ENCODE peak calls at places on chromosomes 3 and 15, in seven cellular contexts. One of them, this sample, is unnamed.

GRCh38 chr15:78681306-78682012 is 40.4 kb upstream of the CHRNB4 start:
- DNase-seq in NAMALWA: no peak
- DNase-seq in skeletal muscle cell: no peak
- DNase-seq in KG1: no peak
- DNase-seq in SK-MEL-5: no peak
- DNase-seq in iris pigment epithelial cell: no peak
- DNase-seq in mucosa of descending colon: no peak
- DNase-seq in this sample: no peak

GRCh38 chr15:83850846-83851245 is 196.9 kb downstream of the ADAMTSL3 start:
- DNase-seq in NAMALWA: no peak
- DNase-seq in skeletal muscle cell: no peak
- DNase-seq in KG1: no peak
- DNase-seq in SK-MEL-5: no peak
- DNase-seq in iris pigment epithelial cell: no peak
- DNase-seq in mucosa of descending colon: no peak
- DNase-seq in this sample: no peak

GRCh38 chr3:165729756-165730155 is 107.5 kb downstream of the BCHE start:
- DNase-seq in NAMALWA: no peak
- DNase-seq in skeletal muscle cell: no peak
- DNase-seq in KG1: no peak
- DNase-seq in SK-MEL-5: no peak
- DNase-seq in iris pigment epithelial cell: no peak
- DNase-seq in mucosa of descending colon: no peak
- DNase-seq in this sample: no peak

GRCh38 chr3:116302087-116302747 is 143.1 kb downstream of the LSAMP start:
- DNase-seq in NAMALWA: no peak
- DNase-seq in skeletal muscle cell: peak
- DNase-seq in KG1: no peak
- DNase-seq in SK-MEL-5: no peak
- DNase-seq in iris pigment epithelial cell: peak
- DNase-seq in mucosa of descending colon: no peak
- DNase-seq in this sample: peak

GRCh38 chr3:51686512-51687215 is 15.6 kb downstream of the TEX264 start:
- DNase-seq in NAMALWA: no peak
- DNase-seq in skeletal muscle cell: peak
- DNase-seq in KG1: peak
- DNase-seq in SK-MEL-5: peak
- DNase-seq in iris pigment epithelial cell: peak
- DNase-seq in mucosa of descending colon: peak
- DNase-seq in this sample: peak

GRCh38 chr3:65376426-65376825 is 662.3 kb downstream of the MAGI1 start:
- DNase-seq in NAMALWA: no peak
- DNase-seq in skeletal muscle cell: no peak
- DNase-seq in KG1: no peak
- DNase-seq in SK-MEL-5: no peak
- DNase-seq in iris pigment epithelial cell: no peak
- DNase-seq in mucosa of descending colon: no peak
- DNase-seq in this sample: no peak

GRCh38 chr3:155026999-155027591 is 53.0 kb upstream of the MME start:
- DNase-seq in NAMALWA: no peak
- DNase-seq in skeletal muscle cell: peak
- DNase-seq in KG1: no peak
- DNase-seq in SK-MEL-5: no peak
- DNase-seq in iris pigment epithelial cell: peak
- DNase-seq in mucosa of descending colon: no peak
- DNase-seq in this sample: peak

GRCh38 chr3:179037361-179037760 is 34.2 kb downstream of the ZMAT3 start:
- DNase-seq in NAMALWA: no peak
- DNase-seq in skeletal muscle cell: peak
- DNase-seq in KG1: no peak
- DNase-seq in SK-MEL-5: peak
- DNase-seq in iris pigment epithelial cell: peak
- DNase-seq in mucosa of descending colon: peak
- DNase-seq in this sample: peak

GRCh38 chr15:64895285-64896065 is 16.2 kb upstream of the ANKDD1A start:
- DNase-seq in NAMALWA: peak
- DNase-seq in skeletal muscle cell: no peak
- DNase-seq in KG1: peak
- DNase-seq in SK-MEL-5: peak
- DNase-seq in iris pigment epithelial cell: peak
- DNase-seq in mucosa of descending colon: no peak
- DNase-seq in this sample: peak

GRCh38 chr3:127676921-127677351 is 4.2 kb downstream of the ABTB1 start:
- DNase-seq in NAMALWA: no peak
- DNase-seq in skeletal muscle cell: no peak
- DNase-seq in KG1: no peak
- DNase-seq in SK-MEL-5: no peak
- DNase-seq in iris pigment epithelial cell: no peak
- DNase-seq in mucosa of descending colon: peak
- DNase-seq in this sample: no peak

GRCh38 chr15:101600024-101600423 is 52.2 kb downstream of the TM2D3 start:
- DNase-seq in NAMALWA: no peak
- DNase-seq in skeletal muscle cell: no peak
- DNase-seq in KG1: no peak
- DNase-seq in SK-MEL-5: no peak
- DNase-seq in iris pigment epithelial cell: no peak
- DNase-seq in mucosa of descending colon: no peak
- DNase-seq in this sample: no peak

GRCh38 chr3:126900859-126901540 is 81.9 kb upstream of the PLXNA1 start:
- DNase-seq in NAMALWA: no peak
- DNase-seq in skeletal muscle cell: no peak
- DNase-seq in KG1: no peak
- DNase-seq in SK-MEL-5: no peak
- DNase-seq in iris pigment epithelial cell: no peak
- DNase-seq in mucosa of descending colon: no peak
- DNase-seq in this sample: no peak

GRCh38 chr3:16350041-16350952 is 85.3 kb downstream of the OXNAD1 start:
- DNase-seq in NAMALWA: no peak
- DNase-seq in skeletal muscle cell: peak
- DNase-seq in KG1: no peak
- DNase-seq in SK-MEL-5: no peak
- DNase-seq in iris pigment epithelial cell: peak
- DNase-seq in mucosa of descending colon: no peak
- DNase-seq in this sample: peak

GRCh38 chr15:31128477-31128876 is 27.0 kb upstream of the TRPM1 start:
- DNase-seq in NAMALWA: no peak
- DNase-seq in skeletal muscle cell: no peak
- DNase-seq in KG1: no peak
- DNase-seq in SK-MEL-5: no peak
- DNase-seq in iris pigment epithelial cell: no peak
- DNase-seq in mucosa of descending colon: no peak
- DNase-seq in this sample: no peak

GRCh38 chr15:95669146-95669922 is 661.2 kb upstream of the NR2F2 start:
- DNase-seq in NAMALWA: no peak
- DNase-seq in skeletal muscle cell: no peak
- DNase-seq in KG1: no peak
- DNase-seq in SK-MEL-5: no peak
- DNase-seq in iris pigment epithelial cell: peak
- DNase-seq in mucosa of descending colon: no peak
- DNase-seq in this sample: peak

GRCh38 chr15:93271871-93272270 is 182.9 kb upstream of the RGMA start:
- DNase-seq in NAMALWA: no peak
- DNase-seq in skeletal muscle cell: no peak
- DNase-seq in KG1: no peak
- DNase-seq in SK-MEL-5: no peak
- DNase-seq in iris pigment epithelial cell: no peak
- DNase-seq in mucosa of descending colon: no peak
- DNase-seq in this sample: no peak

GRCh38 chr3:58366699-58367098 is 34.0 kb downstream of the PXK start:
- DNase-seq in NAMALWA: no peak
- DNase-seq in skeletal muscle cell: no peak
- DNase-seq in KG1: no peak
- DNase-seq in SK-MEL-5: no peak
- DNase-seq in iris pigment epithelial cell: peak
- DNase-seq in mucosa of descending colon: no peak
- DNase-seq in this sample: peak

GRCh38 chr3:186605561-186606545 is 7.0 kb upstream of the AHSG start:
- DNase-seq in NAMALWA: no peak
- DNase-seq in skeletal muscle cell: no peak
- DNase-seq in KG1: no peak
- DNase-seq in SK-MEL-5: no peak
- DNase-seq in iris pigment epithelial cell: no peak
- DNase-seq in mucosa of descending colon: no peak
- DNase-seq in this sample: no peak

GRCh38 chr3:36677331-36678007 is 86.9 kb downstream of the DCLK3 start:
- DNase-seq in NAMALWA: no peak
- DNase-seq in skeletal muscle cell: peak
- DNase-seq in KG1: no peak
- DNase-seq in SK-MEL-5: peak
- DNase-seq in iris pigment epithelial cell: peak
- DNase-seq in mucosa of descending colon: no peak
- DNase-seq in this sample: peak

GRCh38 chr15:92714071-92714456 is 58.5 kb upstream of the FAM174B start:
- DNase-seq in NAMALWA: no peak
- DNase-seq in skeletal muscle cell: no peak
- DNase-seq in KG1: no peak
- DNase-seq in SK-MEL-5: no peak
- DNase-seq in iris pigment epithelial cell: peak
- DNase-seq in mucosa of descending colon: no peak
- DNase-seq in this sample: peak

GRCh38 chr3:194296832-194297666 is 54.1 kb downstream of the CPN2 start:
- DNase-seq in NAMALWA: no peak
- DNase-seq in skeletal muscle cell: no peak
- DNase-seq in KG1: no peak
- DNase-seq in SK-MEL-5: no peak
- DNase-seq in iris pigment epithelial cell: peak
- DNase-seq in mucosa of descending colon: peak
- DNase-seq in this sample: peak

GRCh38 chr3:110069641-110070538 is 732.5 kb upstream of the DPPA4 start:
- DNase-seq in NAMALWA: no peak
- DNase-seq in skeletal muscle cell: peak
- DNase-seq in KG1: no peak
- DNase-seq in SK-MEL-5: no peak
- DNase-seq in iris pigment epithelial cell: peak
- DNase-seq in mucosa of descending colon: no peak
- DNase-seq in this sample: peak

GRCh38 chr3:197547618-197548017 is 8.2 kb downstream of the BDH1 start:
- DNase-seq in NAMALWA: no peak
- DNase-seq in skeletal muscle cell: no peak
- DNase-seq in KG1: no peak
- DNase-seq in SK-MEL-5: peak
- DNase-seq in iris pigment epithelial cell: no peak
- DNase-seq in mucosa of descending colon: peak
- DNase-seq in this sample: no peak

GRCh38 chr3:156483426-156483825 is 71.5 kb downstream of the SSR3 start:
- DNase-seq in NAMALWA: peak
- DNase-seq in skeletal muscle cell: peak
- DNase-seq in KG1: no peak
- DNase-seq in SK-MEL-5: no peak
- DNase-seq in iris pigment epithelial cell: peak
- DNase-seq in mucosa of descending colon: no peak
- DNase-seq in this sample: peak

GRCh38 chr15:42104095-42104891 is 9.9 kb upstream of the PLA2G4D start:
- DNase-seq in NAMALWA: no peak
- DNase-seq in skeletal muscle cell: peak
- DNase-seq in KG1: no peak
- DNase-seq in SK-MEL-5: no peak
- DNase-seq in iris pigment epithelial cell: no peak
- DNase-seq in mucosa of descending colon: no peak
- DNase-seq in this sample: peak

GRCh38 chr15:77634266-77634962 is 1.7 kb upstream of the LINGO1 start:
- DNase-seq in NAMALWA: peak
- DNase-seq in skeletal muscle cell: no peak
- DNase-seq in KG1: no peak
- DNase-seq in SK-MEL-5: peak
- DNase-seq in iris pigment epithelial cell: peak
- DNase-seq in mucosa of descending colon: peak
- DNase-seq in this sample: peak

GRCh38 chr3:174332413-174332812 is 526.7 kb upstream of the NAALADL2 start:
- DNase-seq in NAMALWA: no peak
- DNase-seq in skeletal muscle cell: no peak
- DNase-seq in KG1: no peak
- DNase-seq in SK-MEL-5: no peak
- DNase-seq in iris pigment epithelial cell: no peak
- DNase-seq in mucosa of descending colon: no peak
- DNase-seq in this sample: no peak

GRCh38 chr3:148372476-148372875 is 325.2 kb upstream of the AGTR1 start:
- DNase-seq in NAMALWA: no peak
- DNase-seq in skeletal muscle cell: no peak
- DNase-seq in KG1: no peak
- DNase-seq in SK-MEL-5: no peak
- DNase-seq in iris pigment epithelial cell: peak
- DNase-seq in mucosa of descending colon: no peak
- DNase-seq in this sample: peak

GRCh38 chr15:100726070-100726420 is 123.7 kb downstream of the ASB7 start:
- DNase-seq in NAMALWA: no peak
- DNase-seq in skeletal muscle cell: no peak
- DNase-seq in KG1: no peak
- DNase-seq in SK-MEL-5: no peak
- DNase-seq in iris pigment epithelial cell: no peak
- DNase-seq in mucosa of descending colon: no peak
- DNase-seq in this sample: no peak

GRCh38 chr3:126352476-126353454 is 4.4 kb downstream of the KLF15 start:
- DNase-seq in NAMALWA: no peak
- DNase-seq in skeletal muscle cell: peak
- DNase-seq in KG1: no peak
- DNase-seq in SK-MEL-5: no peak
- DNase-seq in iris pigment epithelial cell: peak
- DNase-seq in mucosa of descending colon: no peak
- DNase-seq in this sample: peak

GRCh38 chr3:70531063-70531657 is 218.7 kb upstream of the MDFIC2 start:
- DNase-seq in NAMALWA: peak
- DNase-seq in skeletal muscle cell: no peak
- DNase-seq in KG1: no peak
- DNase-seq in SK-MEL-5: peak
- DNase-seq in iris pigment epithelial cell: peak
- DNase-seq in mucosa of descending colon: no peak
- DNase-seq in this sample: peak

GRCh38 chr15:62625421-62626033 is 417.0 kb upstream of the TPM1 start:
- DNase-seq in NAMALWA: no peak
- DNase-seq in skeletal muscle cell: peak
- DNase-seq in KG1: no peak
- DNase-seq in SK-MEL-5: no peak
- DNase-seq in iris pigment epithelial cell: no peak
- DNase-seq in mucosa of descending colon: no peak
- DNase-seq in this sample: no peak

GRCh38 chr3:184144505-184144904 is 9.3 kb downstream of the EIF2B5 start:
- DNase-seq in NAMALWA: no peak
- DNase-seq in skeletal muscle cell: no peak
- DNase-seq in KG1: no peak
- DNase-seq in SK-MEL-5: no peak
- DNase-seq in iris pigment epithelial cell: no peak
- DNase-seq in mucosa of descending colon: no peak
- DNase-seq in this sample: no peak